ENCODE peak calls at places on chromosomes 12 and 14, in ten cellular contexts. R is stimulated activated CD4-positive, alpha-beta T cell treated with anti-CD3 and anti-CD28 coated beads, Interleukin-2, amount 100 ng/mL, for 24 hours; N is K562; J is EL; A is sciatic nerve; E is neural progenitor cell; L is immature natural killer cell; K is KG1; U is AG08395; V is CD8-positive, alpha-beta T cell. P is an unnamed sample.

GRCh38 chr14:89621791-89622638 is 205.0 kb upstream of the FOXN3 start:
- DNase-seq in R (no peak), N (no peak), J (no peak), A (no peak), E (no peak), L (no peak), K (no peak), U (no peak), V (no peak), P (no peak)

GRCh38 chr12:49942512-49942893 is 8.0 kb upstream of the AQP2 start:
- DNase-seq in R (no peak), N (no peak), J (no peak), A (no peak), E (no peak), L (no peak), K (no peak), U (no peak), V (no peak), P (no peak)

GRCh38 chr14:101074124-101075024 is 170.9 kb upstream of the RTL1 start:
- DNase-seq in R (no peak), N (no peak), J (no peak), A (no peak), E (no peak), L (no peak), K (no peak), U (no peak), V (no peak), P (no peak)

GRCh38 chr12:113874326-113874725 is 91.8 kb downstream of the RBM19 start:
- DNase-seq in R (no peak), N (no peak), J (no peak), A (no peak), E (no peak), L (no peak), K (no peak), U (no peak), V (no peak), P (no peak)

GRCh38 chr14:81319946-81320345 is 80.2 kb downstream of the STON2 start:
- DNase-seq in R (no peak), N (no peak), J (no peak), A (no peak), E (no peak), L (no peak), K (no peak), U (no peak), V (no peak), P (no peak)

GRCh38 chr12:12456637-12457036 is 99.8 kb downstream of the BORCS5 start:
- DNase-seq in R (no peak), N (no peak), J (no peak), A (no peak), E (no peak), L (no peak), K (no peak), U (no peak), V (no peak), P (no peak)

GRCh38 chr12:123958462-123958861 is 14.2 kb downstream of the CCDC92 start:
- DNase-seq in R (no peak), N (no peak), J (no peak), A (no peak), E (no peak), L (no peak), K (no peak), U (no peak), V (no peak), P (no peak)

GRCh38 chr12:118015306-118015705 is 1.2 kb upstream of the RFC5 start:
- DNase-seq in R (no peak), N (no peak), J (no peak), A (no peak), E (no peak), L (no peak), K (no peak), U (no peak), V (no peak), P (no peak)

GRCh38 chr12:26010293-26010821 is 51.9 kb downstream of the RASSF8 start:
- DNase-seq in R (no peak), N (no peak), J (peak), A (no peak), E (peak), L (no peak), K (no peak), U (no peak), V (no peak), P (no peak)

GRCh38 chr12:57522887-57523705 is 472 bp downstream of the MBD6 start:
- DNase-seq in R (peak), N (no peak), J (peak), A (peak), E (no peak), L (no peak), K (peak), U (no peak), V (peak), P (peak)

GRCh38 chr14:99035712-99036593 is 236.0 kb downstream of the BCL11B start:
- DNase-seq in R (no peak), N (no peak), J (peak), A (peak), E (peak), L (no peak), K (no peak), U (peak), V (no peak), P (peak)

GRCh38 chr14:90760591-90761316 is 55.5 kb downstream of the TTC7B start:
- DNase-seq in R (no peak), N (peak), J (peak), A (no peak), E (peak), L (no peak), K (no peak), U (peak), V (no peak), P (no peak)

GRCh38 chr12:92674500-92674899 is 28.3 kb upstream of the PLEKHG7 start:
- DNase-seq in R (no peak), N (no peak), J (no peak), A (no peak), E (no peak), L (no peak), K (no peak), U (no peak), V (no peak), P (no peak)

GRCh38 chr12:127245009-127245408 is 1022.0 kb upstream of the TMEM132C start:
- DNase-seq in R (no peak), N (no peak), J (peak), A (no peak), E (no peak), L (no peak), K (no peak), U (peak), V (no peak), P (no peak)

GRCh38 chr12:93002278-93003054 is 73.4 kb upstream of the EEA1 start:
- DNase-seq in R (no peak), N (no peak), J (peak), A (no peak), E (no peak), L (no peak), K (no peak), U (peak), V (no peak), P (no peak)

P was measured in HL-60.